ENCODE peak calls at places on chromosomes 4 and X, in six cellular contexts. One of them, this sample, is unnamed. For H3K36me3, the result is how much of the 10 kb centered on the place peaks cover.

GRCh38 chr4:183300070-183300469 is 20.0 kb downstream of the CLDN22 start:
- DNase-seq in spleen: no peak
- DNase-seq in upper lobe of right lung: no peak
- DNase-seq in body of pancreas: no peak
- DNase-seq in kidney epithelial cell: no peak
- DNase-seq in Caco-2: no peak
- DNase-seq in this sample: peak

GRCh38 chr4:64497526-64497925 is 88.3 kb upstream of the TECRL start:
- DNase-seq in spleen: no peak
- DNase-seq in upper lobe of right lung: no peak
- DNase-seq in body of pancreas: no peak
- DNase-seq in kidney epithelial cell: no peak
- DNase-seq in Caco-2: no peak
- DNase-seq in this sample: no peak

GRCh38 chr4:56106180-56106579 is 157.4 kb downstream of the CEP135 start:
- DNase-seq in spleen: no peak
- DNase-seq in upper lobe of right lung: no peak
- DNase-seq in body of pancreas: no peak
- DNase-seq in kidney epithelial cell: no peak
- DNase-seq in Caco-2: no peak
- DNase-seq in this sample: no peak

GRCh38 chrX:37745354-37745753 is 34.5 kb upstream of the CYBB start:
- DNase-seq in spleen: peak
- DNase-seq in upper lobe of right lung: peak
- DNase-seq in body of pancreas: peak
- DNase-seq in kidney epithelial cell: peak
- DNase-seq in Caco-2: peak
- DNase-seq in this sample: peak

GRCh38 chrX:10146350-10146749 is 10.4 kb upstream of the CLCN4 start:
- DNase-seq in spleen: no peak
- DNase-seq in upper lobe of right lung: no peak
- DNase-seq in body of pancreas: no peak
- DNase-seq in kidney epithelial cell: no peak
- DNase-seq in Caco-2: no peak
- DNase-seq in this sample: no peak

GRCh38 chr4:128715616-128716015 is 93.9 kb upstream of the JADE1 start:
- DNase-seq in spleen: no peak
- DNase-seq in upper lobe of right lung: no peak
- DNase-seq in body of pancreas: no peak
- DNase-seq in kidney epithelial cell: no peak
- DNase-seq in Caco-2: no peak
- DNase-seq in this sample: no peak

GRCh38 chr4:20474119-20474518 is 222.4 kb downstream of the SLIT2 start:
- DNase-seq in spleen: no peak
- DNase-seq in upper lobe of right lung: no peak
- DNase-seq in body of pancreas: no peak
- DNase-seq in kidney epithelial cell: no peak
- DNase-seq in Caco-2: no peak
- DNase-seq in this sample: no peak

GRCh38 chr4:107618656-107619055 is 101.4 kb downstream of the PAPSS1 start:
- DNase-seq in spleen: no peak
- DNase-seq in upper lobe of right lung: no peak
- DNase-seq in body of pancreas: no peak
- DNase-seq in kidney epithelial cell: no peak
- DNase-seq in Caco-2: no peak
- DNase-seq in this sample: no peak

GRCh38 chr4:122824616-122825015 is 2.0 kb upstream of the FGF2 start:
- DNase-seq in spleen: no peak
- DNase-seq in upper lobe of right lung: no peak
- DNase-seq in body of pancreas: no peak
- DNase-seq in kidney epithelial cell: no peak
- DNase-seq in Caco-2: no peak
- DNase-seq in this sample: no peak

GRCh38 chr4:69830529-69831269 is 29.2 kb downstream of the SULT1E1 start:
- DNase-seq in spleen: peak
- DNase-seq in upper lobe of right lung: no peak
- DNase-seq in body of pancreas: peak
- DNase-seq in kidney epithelial cell: peak
- DNase-seq in Caco-2: peak
- DNase-seq in this sample: no peak

GRCh38 chr4:57504139-57504538 is 394.0 kb upstream of the IGFBP7 start:
- DNase-seq in spleen: no peak
- DNase-seq in upper lobe of right lung: no peak
- DNase-seq in body of pancreas: peak
- DNase-seq in kidney epithelial cell: no peak
- DNase-seq in Caco-2: no peak
- DNase-seq in this sample: no peak

GRCh38 chr4:83851261-83852084 is 315.6 kb downstream of the GPAT3 start:
- DNase-seq in spleen: no peak
- DNase-seq in upper lobe of right lung: no peak
- DNase-seq in body of pancreas: no peak
- DNase-seq in kidney epithelial cell: peak
- DNase-seq in Caco-2: peak
- DNase-seq in this sample: no peak

GRCh38 chr4:172950990-172951389 is 217.6 kb upstream of the GALNT7 start:
- DNase-seq in spleen: no peak
- DNase-seq in upper lobe of right lung: no peak
- DNase-seq in body of pancreas: no peak
- DNase-seq in kidney epithelial cell: no peak
- DNase-seq in Caco-2: no peak
- DNase-seq in this sample: no peak

GRCh38 chrX:1493877-1494510 is 41.3 kb upstream of the ASMTL start:
- DNase-seq in spleen: peak
- DNase-seq in upper lobe of right lung: peak
- DNase-seq in body of pancreas: no peak
- DNase-seq in kidney epithelial cell: no peak
- DNase-seq in Caco-2: no peak
- DNase-seq in this sample: no peak
- H3K36me3 ChIP-seq in spleen: under half
- H3K36me3 ChIP-seq in upper lobe of right lung: under half
- H3K36me3 ChIP-seq in body of pancreas: under half
- H3K36me3 ChIP-seq in kidney epithelial cell: under half
- H3K36me3 ChIP-seq in Caco-2: under half
- H3K36me3 ChIP-seq in this sample: under half

GRCh38 chrX:118325453-118325852 is 20.5 kb upstream of the WDR44 start:
- DNase-seq in spleen: no peak
- DNase-seq in upper lobe of right lung: no peak
- DNase-seq in body of pancreas: no peak
- DNase-seq in kidney epithelial cell: no peak
- DNase-seq in Caco-2: no peak
- DNase-seq in this sample: no peak
- TF ChIP-seq CTCF in spleen: no peak
- TF ChIP-seq CTCF in upper lobe of right lung: peak
- TF ChIP-seq CTCF in body of pancreas: no peak
- TF ChIP-seq CTCF in kidney epithelial cell: peak
- TF ChIP-seq CTCF in Caco-2: peak
- TF ChIP-seq CTCF in this sample: no peak

DNA sequence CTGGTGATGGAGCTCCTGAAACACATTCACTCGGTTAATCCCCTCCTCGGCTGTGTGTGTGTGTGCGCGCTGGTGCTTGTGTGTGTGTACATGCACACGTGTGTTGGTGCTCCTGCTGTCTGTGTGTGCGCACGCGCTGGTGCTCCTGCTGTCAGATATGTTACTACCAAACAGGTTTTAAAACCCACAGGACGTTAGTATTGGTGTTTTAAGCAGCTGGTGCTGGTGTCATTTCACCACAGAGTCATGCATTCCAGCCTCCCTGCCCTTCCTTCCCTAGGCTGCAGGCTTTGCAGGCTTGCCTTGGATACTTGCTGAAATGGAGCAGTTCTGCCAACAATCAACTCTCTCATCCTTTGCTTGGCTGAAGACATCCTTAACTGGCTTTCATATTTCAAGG is 48.1 kb upstream of the CPLX1 start:
- DNase-seq in spleen: no peak
- DNase-seq in upper lobe of right lung: no peak
- DNase-seq in body of pancreas: no peak
- DNase-seq in kidney epithelial cell: no peak
- DNase-seq in Caco-2: no peak
- DNase-seq in this sample: no peak
- H3K36me3 ChIP-seq in spleen: half or more
- H3K36me3 ChIP-seq in upper lobe of right lung: half or more
- H3K36me3 ChIP-seq in body of pancreas: under half
- H3K36me3 ChIP-seq in kidney epithelial cell: under half
- H3K36me3 ChIP-seq in Caco-2: under half
- H3K36me3 ChIP-seq in this sample: half or more

GRCh38 chr4:39497909-39498723 is 29.1 kb downstream of the UGDH start:
- DNase-seq in spleen: no peak
- DNase-seq in upper lobe of right lung: no peak
- DNase-seq in body of pancreas: no peak
- DNase-seq in kidney epithelial cell: no peak
- DNase-seq in Caco-2: no peak
- DNase-seq in this sample: no peak

GRCh38 chr4:39498724-39499014 is 28.6 kb downstream of the UGDH start:
- DNase-seq in spleen: no peak
- DNase-seq in upper lobe of right lung: no peak
- DNase-seq in body of pancreas: no peak
- DNase-seq in kidney epithelial cell: no peak
- DNase-seq in Caco-2: no peak
- DNase-seq in this sample: no peak

GRCh38 chr4:39490322-39490721 is 31.5 kb downstream of the LIAS start:
- DNase-seq in spleen: no peak
- DNase-seq in upper lobe of right lung: no peak
- DNase-seq in body of pancreas: no peak
- DNase-seq in kidney epithelial cell: no peak
- DNase-seq in Caco-2: no peak
- DNase-seq in this sample: no peak

GRCh38 chr4:39494354-39494753 is 32.9 kb downstream of the UGDH start:
- DNase-seq in spleen: no peak
- DNase-seq in upper lobe of right lung: no peak
- DNase-seq in body of pancreas: no peak
- DNase-seq in kidney epithelial cell: no peak
- DNase-seq in Caco-2: peak
- DNase-seq in this sample: no peak

GRCh38 chr4:39495446-39496208 is 31.6 kb downstream of the UGDH start:
- DNase-seq in spleen: no peak
- DNase-seq in upper lobe of right lung: no peak
- DNase-seq in body of pancreas: no peak
- DNase-seq in kidney epithelial cell: no peak
- DNase-seq in Caco-2: no peak
- DNase-seq in this sample: no peak
- TF ChIP-seq CTCF in spleen: no peak
- TF ChIP-seq CTCF in upper lobe of right lung: no peak
- TF ChIP-seq CTCF in body of pancreas: no peak
- TF ChIP-seq CTCF in kidney epithelial cell: no peak
- TF ChIP-seq CTCF in Caco-2: no peak
- TF ChIP-seq CTCF in this sample: no peak

DNA sequence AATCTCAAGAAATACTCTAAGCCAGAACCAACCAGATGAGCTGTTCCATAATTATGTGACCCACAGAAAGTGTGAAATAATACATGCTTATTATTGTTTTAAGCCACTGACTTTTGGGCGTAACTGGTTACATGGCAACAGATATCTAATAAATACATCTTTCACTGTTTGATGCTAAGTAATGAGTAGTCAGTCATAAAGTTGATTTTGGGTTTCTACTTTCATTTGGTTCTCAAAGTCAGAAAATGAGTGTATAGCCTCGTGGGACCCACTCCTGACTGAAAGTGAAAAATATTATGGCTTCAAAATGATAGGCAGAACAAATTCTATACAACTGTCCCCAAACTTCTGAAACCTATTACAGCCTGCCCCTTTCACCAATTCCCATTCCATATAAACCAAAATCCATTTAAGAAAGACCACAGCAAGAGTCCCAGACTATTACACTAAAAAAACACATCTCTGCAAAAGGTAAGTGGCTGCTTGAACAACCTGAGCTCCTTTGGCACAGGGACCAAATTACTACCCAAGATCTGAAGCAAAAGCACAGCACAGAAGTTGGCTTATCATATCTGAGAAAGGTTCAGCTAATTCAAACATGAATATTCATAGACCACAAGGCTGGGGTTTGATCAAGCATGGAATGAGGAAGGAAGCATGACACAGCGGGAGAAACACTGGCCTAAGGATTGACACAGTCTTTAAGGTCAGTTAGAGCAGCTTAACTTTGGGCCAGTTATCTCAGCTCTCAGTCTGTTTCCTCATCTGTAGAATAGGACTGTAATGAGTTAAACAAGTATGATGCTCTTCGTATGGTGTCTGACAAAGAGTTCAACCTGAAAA is 88.2 kb upstream of the CBR4 start:
- DNase-seq in spleen: no peak
- DNase-seq in upper lobe of right lung: no peak
- DNase-seq in body of pancreas: no peak
- DNase-seq in kidney epithelial cell: no peak
- DNase-seq in Caco-2: no peak
- DNase-seq in this sample: no peak
- H3K36me3 ChIP-seq in spleen: under half
- H3K36me3 ChIP-seq in upper lobe of right lung: under half
- H3K36me3 ChIP-seq in body of pancreas: under half
- H3K36me3 ChIP-seq in kidney epithelial cell: under half
- H3K36me3 ChIP-seq in Caco-2: under half
- H3K36me3 ChIP-seq in this sample: under half

This sample was measured in left lung.